ENCODE peak calls at places on chromosome 11, in four cellular contexts. Y is H1, L is HepG2, W is GM12878. X is an unnamed sample.

GRCh38 chr11:16013649-16014275 is 342.6 kb downstream of the SOX6 start:
- DNase-seq in Y (no peak), L (no peak), W (no peak), X (peak; percentile 19)

GRCh38 chr11:101880208-101880607 is 34.6 kb upstream of the CEP126 start:
- DNase-seq in Y (no peak), L (peak; percentile 75), W (no peak), X (peak; percentile 27)

GRCh38 chr11:35139883-35140282 is 912 bp downstream of the CD44 start:
- DNase-seq in Y (no peak), L (no peak), W (no peak), X (no peak)

GRCh38 chr11:63906585-63906984 is 10.4 kb downstream of the RCOR2 start:
- DNase-seq in Y (peak; percentile 69), L (no peak), W (no peak), X (no peak)

GRCh38 chr11:29279716-29280115 is 737.1 kb downstream of the KCNA4 start:
- DNase-seq in Y (no peak), L (no peak), W (no peak), X (no peak)

GRCh38 chr11:103525069-103525468 is 415.8 kb downstream of the DYNC2H1 start:
- DNase-seq in Y (no peak), L (no peak), W (no peak), X (no peak)

GRCh38 chr11:35030716-35031213 is 108.2 kb upstream of the CD44 start:
- DNase-seq in Y (no peak), L (no peak), W (no peak), X (peak; percentile 12)

GRCh38 chr11:79670846-79671245 is 230.0 kb upstream of the TENM4 start:
- DNase-seq in Y (no peak), L (no peak), W (no peak), X (no peak)

GRCh38 chr11:30735946-30736345 is 149.8 kb upstream of the MPPED2 start:
- DNase-seq in Y (no peak), L (no peak), W (no peak), X (no peak)

GRCh38 chr11:6505577-6506240 is 8.6 kb downstream of the DNHD1 start:
- DNase-seq in Y (no peak), L (peak; percentile 25), W (no peak), X (peak; percentile 29)

GRCh38 chr11:57160665-57161064 is 21.1 kb upstream of the LRRC55 start:
- DNase-seq in Y (no peak), L (no peak), W (no peak), X (no peak)

GRCh38 chr11:5369793-5370192 is 13.8 kb upstream of the OR51M1 start:
- DNase-seq in Y (no peak), L (no peak), W (no peak), X (no peak)

GRCh38 chr11:95727630-95728029 is 62.0 kb downstream of the FAM76B start:
- DNase-seq in Y (no peak), L (no peak), W (no peak), X (no peak)

GRCh38 chr11:78370406-78371172 is 47.0 kb downstream of the GAB2 start:
- DNase-seq in Y (no peak), L (peak; percentile 33), W (no peak), X (no peak)

GRCh38 chr11:111723595-111723994 is 42.6 kb downstream of the PPP2R1B start:
- DNase-seq in Y (no peak), L (no peak), W (no peak), X (no peak)

GRCh38 chr11:29263971-29264682 is 752.7 kb downstream of the KCNA4 start:
- DNase-seq in Y (no peak), L (no peak), W (no peak), X (no peak)

GRCh38 chr11:56509439-56509838 is 18.3 kb upstream of the OR5M8 start:
- DNase-seq in Y (no peak), L (no peak), W (no peak), X (no peak)

GRCh38 chr11:72764503-72764902 is 12.3 kb upstream of the ARAP1 start:
- DNase-seq in Y (peak; percentile 82), L (no peak), W (no peak), X (no peak)

GRCh38 chr11:58625086-58625485 is 2.6 kb downstream of the CNTF start:
- DNase-seq in Y (no peak), L (no peak), W (no peak), X (no peak)

GRCh38 chr11:67355023-67355793 is 1.9 kb upstream of the POLD4 start:
- DNase-seq in Y (no peak), L (no peak), W (no peak), X (no peak)

GRCh38 chr11:125416993-125417935 is 78.8 kb downstream of the FEZ1 start:
- DNase-seq in Y (no peak), L (no peak), W (no peak), X (no peak)

GRCh38 chr11:125412509-125412908 is 83.6 kb downstream of the FEZ1 start:
- DNase-seq in Y (no peak), L (no peak), W (no peak), X (no peak)

GRCh38 chr11:125412177-125412496 is 83.9 kb downstream of the FEZ1 start:
- DNase-seq in Y (no peak), L (no peak), W (no peak), X (no peak)

GRCh38 chr11:125413226-125413625 is 82.8 kb downstream of the FEZ1 start:
- DNase-seq in Y (no peak), L (no peak), W (no peak), X (no peak)

GRCh38 chr11:125414121-125414520 is 81.9 kb downstream of the FEZ1 start:
- DNase-seq in Y (no peak), L (no peak), W (no peak), X (no peak)
- TF ChIP-seq SP1 in Y (no peak), L (no peak), W (no peak), X (no peak)

GRCh38 chr11:76210920-76211851 is 4.9 kb upstream of the WNT11 start:
- DNase-seq in Y (no peak), L (no peak), W (no peak), X (no peak)

GRCh38 chr11:76208438-76208828 is 2.1 kb upstream of the WNT11 start:
- DNase-seq in Y (no peak), L (no peak), W (no peak), X (no peak)

GRCh38 chr11:76208829-76209670 is 2.7 kb upstream of the WNT11 start:
- DNase-seq in Y (peak; percentile 93), L (peak; percentile 56), W (no peak), X (peak; percentile 68)

GRCh38 chr11:76209671-76209955 is 3.3 kb upstream of the WNT11 start:
- DNase-seq in Y (peak; percentile 64), L (no peak), W (no peak), X (no peak)

DNA sequence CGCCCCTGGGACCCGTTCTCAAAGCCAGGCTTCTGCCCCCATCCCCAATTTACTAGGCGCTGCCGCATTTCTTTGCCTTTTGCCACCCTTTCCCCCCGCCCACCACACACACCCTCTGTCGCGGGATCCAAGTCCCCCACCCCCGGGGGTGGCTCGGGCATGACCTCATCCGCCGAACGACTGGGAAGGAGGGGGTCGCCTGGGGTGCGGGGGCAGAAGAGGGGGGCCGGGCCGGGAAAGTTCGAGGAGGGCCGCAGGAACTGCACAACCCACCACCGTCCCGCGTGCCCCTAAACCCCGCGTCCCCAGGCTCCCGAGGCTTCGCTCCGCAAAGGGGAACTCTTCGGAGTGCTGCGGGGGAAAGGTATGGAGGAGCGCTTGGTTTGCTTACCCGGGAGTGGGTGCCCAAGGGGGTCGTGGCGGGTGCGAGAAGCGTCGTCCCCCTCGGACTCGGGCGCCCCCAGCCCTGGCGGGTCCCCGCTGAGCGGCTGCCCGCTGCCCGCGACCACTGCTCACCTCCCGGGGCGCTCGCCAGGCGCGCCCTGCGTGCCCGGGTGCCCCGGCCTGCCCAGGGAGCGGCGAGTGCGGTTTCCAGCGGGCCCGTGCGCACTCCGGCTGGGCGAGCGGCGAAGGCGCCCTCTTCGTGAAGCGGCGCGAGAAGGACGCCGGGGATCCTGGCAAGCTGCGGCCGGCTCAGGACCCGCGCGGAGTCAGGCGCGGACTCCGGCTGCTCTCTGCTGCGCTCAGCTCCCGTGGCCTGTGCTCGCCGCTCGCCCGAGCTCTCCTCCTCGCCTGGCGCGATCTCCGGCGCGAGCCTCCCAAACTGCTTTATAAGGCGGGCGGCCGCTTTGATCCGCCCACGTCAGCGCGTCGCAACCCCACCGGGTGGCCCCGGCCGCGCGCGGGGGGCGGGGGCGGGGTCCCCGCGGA is 3.9 kb upstream of the WNT11 start:
- DNase-seq in Y (peak; percentile 62), L (no peak), W (no peak), X (peak; percentile 48)
- TF ChIP-seq SUZ12 in Y (peak; percentile 75), L (no peak), W (peak; percentile 63), X (no peak)

DNA sequence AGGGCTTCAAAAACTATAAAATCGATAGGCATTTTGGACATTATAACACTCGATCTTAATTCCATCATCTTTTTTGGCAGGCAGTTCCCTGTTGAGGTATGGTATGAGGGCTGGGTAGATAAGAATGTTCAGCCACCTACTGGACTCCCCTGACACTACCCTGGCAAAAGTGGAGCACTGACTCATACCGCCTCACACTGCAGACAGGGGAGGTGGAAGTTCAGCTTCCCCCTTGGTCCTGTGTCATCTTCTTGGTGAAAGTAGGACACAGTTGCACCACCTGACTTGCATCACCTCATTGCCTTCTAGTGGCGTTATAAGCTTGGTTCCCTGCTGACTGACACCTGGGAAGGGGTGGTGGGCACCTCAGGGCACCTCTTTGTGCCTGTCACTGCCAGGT is 30.4 kb downstream of the PAAF1 start:
- DNase-seq in Y (no peak), L (peak; percentile 6), W (no peak), X (peak; percentile 19)
- TF ChIP-seq SP1 in Y (no peak), L (no peak), W (no peak), X (no peak)

GRCh38 chr11:71080239-71081097 is 171.9 kb downstream of the SHANK2 start:
- DNase-seq in Y (peak; percentile 88), L (peak; percentile 76), W (peak; percentile 17), X (peak; percentile 54)

GRCh38 chr11:71082454-71082853 is 169.9 kb downstream of the SHANK2 start:
- DNase-seq in Y (no peak), L (no peak), W (no peak), X (no peak)

GRCh38 chr11:71083105-71083504 is 169.3 kb downstream of the SHANK2 start:
- DNase-seq in Y (no peak), L (no peak), W (no peak), X (no peak)

GRCh38 chr11:71079795-71080194 is 172.6 kb downstream of the SHANK2 start:
- DNase-seq in Y (no peak), L (no peak), W (no peak), X (no peak)

DNA sequence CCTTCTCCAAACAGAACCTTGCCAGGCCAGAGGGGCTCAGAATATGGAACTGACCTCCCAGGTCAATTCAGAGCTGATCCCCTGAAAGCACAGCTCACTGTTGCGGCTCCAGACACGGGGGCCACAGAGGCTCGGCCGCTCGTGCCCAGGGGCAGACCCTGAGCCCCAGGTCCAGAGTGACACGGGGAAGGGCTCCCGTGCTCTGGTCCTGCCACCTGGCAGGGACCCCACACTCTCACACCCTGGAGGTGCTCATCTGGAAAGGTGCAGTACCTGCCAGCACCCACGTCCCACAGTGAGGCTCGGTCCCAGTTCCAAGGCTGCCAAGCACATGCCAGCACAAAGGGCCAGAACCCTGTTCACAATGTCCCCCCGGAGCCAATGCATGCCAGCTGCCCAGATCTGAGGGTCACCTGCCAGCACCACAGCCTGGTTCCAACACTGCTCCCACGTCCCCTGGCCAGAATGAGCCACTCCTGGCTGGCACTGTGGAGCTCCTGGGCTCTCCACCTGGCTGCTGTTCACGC is 170.6 kb downstream of the SHANK2 start:
- DNase-seq in Y (no peak), L (no peak), W (no peak), X (no peak)
- TF ChIP-seq SUZ12 in Y (no peak), L (no peak), W (no peak), X (no peak)

DNA sequence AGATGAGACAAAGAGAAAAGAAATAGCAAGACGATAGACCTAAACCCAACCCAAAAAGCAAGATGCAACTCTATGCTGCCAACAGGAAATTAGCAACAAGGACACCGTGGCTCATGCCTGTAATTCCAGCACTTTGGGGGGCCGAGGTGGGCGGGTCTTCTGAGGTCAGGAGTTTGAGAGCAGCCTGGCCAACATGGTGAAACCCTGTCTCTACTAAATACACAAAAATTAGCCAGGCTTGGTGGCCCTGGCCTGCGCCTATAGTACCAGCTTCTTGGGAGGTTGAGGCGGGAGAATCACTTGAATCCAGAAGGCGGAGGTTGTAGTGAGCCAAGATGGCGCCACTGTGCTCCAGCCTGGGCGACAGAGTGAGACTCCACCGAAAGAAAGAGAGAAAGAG is 24.3 kb upstream of the IL10RA start:
- DNase-seq in Y (no peak), L (no peak), W (no peak), X (no peak)
- TF ChIP-seq SP1 in Y (no peak), L (no peak), W (no peak), X (no peak)

X was measured in HEK293T.